ENCODE peak calls at places on chromosomes 3 and 15, in five cellular contexts. G is AG04450, O is upper lobe of left lung, F is adrenal gland, U is A549. E is an unnamed sample.

GRCh38 chr15:50753463-50753862 is 12.0 kb downstream of the SPPL2A start:
- DNase-seq in G (no peak), O (no peak), F (no peak), U (no peak), E (no peak)

GRCh38 chr15:73283341-73283962 is 85.3 kb downstream of the HCN4 start:
- DNase-seq in G (no peak), O (no peak), F (no peak), U (no peak), E (no peak)

GRCh38 chr15:45630958-45631691 is 3.7 kb upstream of the SQOR start:
- DNase-seq in G (peak), O (no peak), F (peak), U (peak), E (no peak)

GRCh38 chr15:38702178-38702912 is 137.7 kb upstream of the RASGRP1 start:
- DNase-seq in G (no peak), O (no peak), F (no peak), U (peak), E (no peak)

GRCh38 chr3:47347217-47347801 is 33.5 kb upstream of the PTPN23 start:
- DNase-seq in G (peak), O (no peak), F (no peak), U (no peak), E (no peak)

GRCh38 chr15:77228831-77229230 is 157.9 kb upstream of the TSPAN3 start:
- DNase-seq in G (no peak), O (no peak), F (no peak), U (no peak), E (no peak)

GRCh38 chr15:87619161-87619960 is 637.2 kb downstream of the NTRK3 start:
- DNase-seq in G (peak), O (peak), F (peak), U (peak), E (no peak)

GRCh38 chr3:14434105-14434504 is 31.7 kb downstream of the SLC6A6 start:
- DNase-seq in G (no peak), O (no peak), F (peak), U (no peak), E (no peak)

GRCh38 chr15:33044598-33044997 is 149.9 kb downstream of the FMN1 start:
- DNase-seq in G (no peak), O (no peak), F (no peak), U (no peak), E (no peak)

GRCh38 chr15:86231864-86232801 is 152.5 kb downstream of the AGBL1 start:
- DNase-seq in G (no peak), O (peak), F (peak), U (peak), E (no peak)

GRCh38 chr3:158452324-158452723 is 118.7 kb upstream of the MLF1 start:
- DNase-seq in G (no peak), O (no peak), F (no peak), U (no peak), E (no peak)

GRCh38 chr3:188634285-188634684 is 480.3 kb downstream of the LPP start:
- DNase-seq in G (no peak), O (peak), F (no peak), U (no peak), E (no peak)

GRCh38 chr3:94226058-94226457 is 163.2 kb downstream of the NSUN3 start:
- DNase-seq in G (no peak), O (no peak), F (no peak), U (no peak), E (no peak)

GRCh38 chr3:138227650-138228049 is 40.5 kb downstream of the ARMC8 start:
- DNase-seq in G (peak), O (no peak), F (no peak), U (no peak), E (no peak)

GRCh38 chr3:69116897-69117296 is 5.5 kb downstream of the LMOD3 start:
- DNase-seq in G (no peak), O (no peak), F (no peak), U (no peak), E (no peak)

GRCh38 chr3:78077842-78078241 is 1037.9 kb downstream of the ROBO2 start:
- DNase-seq in G (no peak), O (no peak), F (no peak), U (no peak), E (no peak)
- H3K27ac ChIP-seq in G (no peak), O (no peak), F (no peak), U (no peak), E (no peak)

GRCh38 chr15:65028921-65029735 is at the start of gene MTFMT:
- DNase-seq in G (no peak), O (peak), F (peak), U (peak), E (peak)
- TF ChIP-seq CTCF in G (no peak), O (peak), F (no peak), U (peak), E (no peak)

GRCh38 chr3:8734908-8735307 is 1.3 kb downstream of the CAV3 start:
- DNase-seq in G (no peak), O (no peak), F (no peak), U (no peak), E (no peak)
- H3K4me3 ChIP-seq in G (no peak), O (no peak), F (no peak), U (no peak), E (no peak)

GRCh38 chr15:89165677-89166076 is 55.7 kb downstream of the RLBP1 start:
- DNase-seq in G (no peak), O (no peak), F (no peak), U (no peak), E (no peak)

GRCh38 chr15:89164712-89165211 is 56.6 kb downstream of the RLBP1 start:
- DNase-seq in G (no peak), O (no peak), F (no peak), U (no peak), E (no peak)

GRCh38 chr15:89163271-89164055 is 57.9 kb downstream of the RLBP1 start:
- DNase-seq in G (no peak), O (no peak), F (no peak), U (no peak), E (no peak)

GRCh38 chr15:89171136-89172072 is 50.0 kb downstream of the RLBP1 start:
- DNase-seq in G (no peak), O (no peak), F (peak), U (peak), E (no peak)

DNA sequence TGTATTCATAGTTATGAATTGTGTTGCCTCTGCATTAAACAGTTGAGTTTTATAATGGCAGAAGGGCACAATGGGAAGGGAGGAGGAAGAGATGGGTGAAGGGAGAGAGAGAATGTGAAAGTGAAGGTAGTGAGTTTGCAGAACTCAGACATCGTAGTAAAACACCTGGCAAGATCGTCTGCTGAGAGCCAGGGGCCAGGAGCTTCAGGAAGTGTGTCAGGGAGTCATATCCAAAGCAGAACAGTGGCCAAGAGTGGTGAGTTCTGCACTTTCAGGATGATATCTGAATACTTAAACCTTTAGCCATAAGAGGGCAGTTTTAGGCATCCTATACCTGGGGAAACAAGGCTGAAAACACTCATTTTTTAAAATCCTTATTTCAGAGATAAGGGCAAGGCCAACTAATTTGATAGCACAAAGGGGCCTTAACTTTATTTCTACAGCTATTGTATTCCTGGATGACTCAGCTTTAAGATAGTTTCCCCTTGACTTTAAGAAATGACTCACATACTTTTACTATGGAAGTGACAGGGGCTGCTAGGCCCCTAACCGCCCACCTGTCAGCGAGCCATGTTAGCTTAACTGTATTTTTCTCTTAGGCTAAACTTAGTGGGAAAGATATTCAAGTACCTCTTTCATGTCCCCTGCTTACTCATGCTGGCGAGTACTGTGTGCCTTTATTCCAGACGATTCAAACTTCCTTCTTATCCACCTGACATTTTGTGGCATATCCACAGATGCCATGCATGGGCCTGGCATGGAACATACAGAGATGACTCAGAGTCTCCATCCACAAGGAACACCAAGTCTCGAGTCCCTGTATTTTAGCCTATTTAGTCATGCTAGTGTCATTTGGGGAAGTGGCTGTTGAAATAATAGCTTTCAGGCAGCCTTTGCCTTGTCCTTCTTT is 53.9 kb downstream of the RLBP1 start:
- DNase-seq in G (no peak), O (no peak), F (peak), U (peak), E (peak)
- H3K27ac ChIP-seq in G (peak), O (peak), F (peak), U (peak), E (peak)

GRCh38 chr15:41024880-41025279 is 71.6 kb downstream of the CHAC1 start:
- DNase-seq in G (no peak), O (no peak), F (no peak), U (no peak), E (no peak)

GRCh38 chr15:41020311-41020710 is 67.0 kb downstream of the CHAC1 start:
- DNase-seq in G (no peak), O (no peak), F (no peak), U (no peak), E (no peak)

GRCh38 chr15:41024141-41024540 is 70.9 kb downstream of the CHAC1 start:
- DNase-seq in G (peak), O (no peak), F (no peak), U (no peak), E (peak)

GRCh38 chr15:41020829-41021228 is 67.6 kb downstream of the CHAC1 start:
- DNase-seq in G (no peak), O (no peak), F (no peak), U (no peak), E (no peak)

DNA sequence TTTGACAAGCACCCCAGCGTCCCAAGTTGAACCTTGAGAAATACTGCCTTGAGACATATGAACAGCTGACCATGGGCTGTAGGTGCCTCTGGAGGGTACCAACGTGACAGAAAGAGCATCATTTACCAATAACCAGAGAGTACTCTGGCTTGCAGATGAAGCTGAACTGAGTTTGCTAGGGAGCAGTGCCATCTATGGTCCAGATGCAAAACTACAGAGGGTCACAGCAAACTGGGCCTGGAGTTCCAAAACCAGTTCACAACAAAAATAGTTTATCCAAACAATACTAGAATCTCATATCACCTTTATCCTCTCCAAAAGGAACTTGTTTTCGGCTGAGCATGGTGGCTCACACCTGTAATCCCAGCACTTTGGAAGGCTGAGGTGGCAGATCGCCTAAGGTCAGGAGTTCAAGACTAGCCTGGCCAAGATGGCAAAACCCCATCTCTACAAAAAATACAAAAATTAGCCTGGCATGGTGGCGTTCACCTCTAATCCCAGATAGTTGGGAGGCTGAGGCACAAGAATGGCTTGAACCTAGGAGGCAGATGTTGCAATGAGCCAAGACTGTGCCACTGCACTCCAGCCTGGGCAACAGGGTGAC is 69.3 kb downstream of the CHAC1 start:
- DNase-seq in G (peak), O (no peak), F (peak), U (peak), E (no peak)
- TF ChIP-seq CTCF in G (peak), O (peak), F (peak), U (peak), E (peak)

E was measured in ascending aorta.